ENCODE peak calls at places on chromosomes 3 and 15, in four cellular contexts. One of them, this sample, is unnamed. For H3K36me3 and H3K27me3, the result is how much of the 10 kb centered on the place peaks cover.

GRCh38 chr3:70829101-70829500 is 516.7 kb upstream of the MDFIC2 start:
- DNase-seq in MM.1S: no peak
- DNase-seq in uterus: no peak
- DNase-seq in cardiac muscle cell: peak
- DNase-seq in this sample: no peak

GRCh38 chr3:155242342-155242741 is 51.1 kb downstream of the STRIT1 start:
- DNase-seq in MM.1S: no peak
- DNase-seq in cardiac muscle cell: no peak
- DNase-seq in uterus: no peak
- DNase-seq in this sample: no peak

GRCh38 chr3:45516829-45517228 is 77.7 kb upstream of the LIMD1 start:
- DNase-seq in MM.1S: no peak
- DNase-seq in uterus: no peak
- DNase-seq in cardiac muscle cell: no peak
- DNase-seq in this sample: no peak

GRCh38 chr3:40782086-40782721 is 257.4 kb downstream of the ZNF621 start:
- DNase-seq in uterus: no peak
- DNase-seq in cardiac muscle cell: peak
- DNase-seq in MM.1S: no peak
- DNase-seq in this sample: peak

GRCh38 chr3:103794656-103795055 is 1359.8 kb downstream of the ZPLD1 start:
- DNase-seq in cardiac muscle cell: no peak
- DNase-seq in uterus: no peak
- DNase-seq in MM.1S: no peak
- DNase-seq in this sample: peak

GRCh38 chr15:40468850-40469249 is 1.9 kb upstream of the CHST14 start:
- DNase-seq in uterus: no peak
- DNase-seq in cardiac muscle cell: no peak
- DNase-seq in MM.1S: no peak
- DNase-seq in this sample: peak

GRCh38 chr3:185561958-185562357 is 9.6 kb upstream of the LIPH start:
- DNase-seq in MM.1S: no peak
- DNase-seq in cardiac muscle cell: no peak
- DNase-seq in uterus: no peak
- DNase-seq in this sample: no peak

GRCh38 chr15:75136758-75137157 is 64.9 kb upstream of the C15orf39 start:
- DNase-seq in uterus: no peak
- DNase-seq in MM.1S: no peak
- DNase-seq in cardiac muscle cell: no peak
- DNase-seq in this sample: no peak

GRCh38 chr3:37114251-37115145 is 59.9 kb downstream of the LRRFIP2 start:
- DNase-seq in cardiac muscle cell: peak
- DNase-seq in uterus: no peak
- DNase-seq in MM.1S: no peak
- DNase-seq in this sample: no peak

GRCh38 chr15:73727330-73728018 is 25.7 kb downstream of the INSYN1 start:
- DNase-seq in cardiac muscle cell: peak
- DNase-seq in MM.1S: no peak
- DNase-seq in uterus: no peak
- DNase-seq in this sample: no peak

GRCh38 chr3:45947361-45947760 is 4.1 kb downstream of the CXCR6 start:
- DNase-seq in MM.1S: no peak
- DNase-seq in cardiac muscle cell: no peak
- DNase-seq in uterus: no peak
- DNase-seq in this sample: no peak

GRCh38 chr15:51190424-51191068 is 95.8 kb upstream of the TNFAIP8L3 start:
- DNase-seq in MM.1S: no peak
- DNase-seq in uterus: no peak
- DNase-seq in cardiac muscle cell: no peak
- DNase-seq in this sample: no peak

GRCh38 chr3:41007399-41007798 is 191.9 kb upstream of the CTNNB1 start:
- DNase-seq in cardiac muscle cell: no peak
- DNase-seq in MM.1S: no peak
- DNase-seq in uterus: no peak
- DNase-seq in this sample: no peak

GRCh38 chr3:39000008-39000450 is 51.7 kb downstream of the SCN11A start:
- DNase-seq in uterus: no peak
- DNase-seq in MM.1S: peak
- DNase-seq in cardiac muscle cell: peak
- DNase-seq in this sample: peak

GRCh38 chr3:79203144-79203519 is 564.7 kb downstream of the ROBO1 start:
- DNase-seq in MM.1S: no peak
- DNase-seq in uterus: no peak
- DNase-seq in cardiac muscle cell: no peak
- DNase-seq in this sample: no peak

GRCh38 chr3:127157181-127157828 is 35.6 kb upstream of the PRR23E start:
- DNase-seq in cardiac muscle cell: no peak
- DNase-seq in uterus: peak
- DNase-seq in MM.1S: no peak
- DNase-seq in this sample: no peak

GRCh38 chr3:44887101-44887500 is 12.7 kb downstream of the TGM4 start:
- DNase-seq in cardiac muscle cell: no peak
- DNase-seq in MM.1S: no peak
- DNase-seq in uterus: no peak
- DNase-seq in this sample: no peak

GRCh38 chr3:195009607-195010006 is 261.4 kb downstream of the XXYLT1 start:
- DNase-seq in uterus: no peak
- DNase-seq in MM.1S: no peak
- DNase-seq in cardiac muscle cell: no peak
- DNase-seq in this sample: no peak

GRCh38 chr3:31920310-31920709 is 60.8 kb downstream of the OSBPL10 start:
- DNase-seq in uterus: no peak
- DNase-seq in cardiac muscle cell: no peak
- DNase-seq in MM.1S: no peak
- DNase-seq in this sample: no peak

GRCh38 chr3:36514171-36514570 is 133.9 kb downstream of the STAC start:
- DNase-seq in uterus: no peak
- DNase-seq in MM.1S: no peak
- DNase-seq in cardiac muscle cell: peak
- DNase-seq in this sample: no peak

GRCh38 chr3:181333394-181333793 is 343.9 kb upstream of the DNAJC19 start:
- DNase-seq in MM.1S: no peak
- DNase-seq in uterus: no peak
- DNase-seq in cardiac muscle cell: no peak
- DNase-seq in this sample: no peak

GRCh38 chr3:181330257-181330656 is 340.7 kb upstream of the DNAJC19 start:
- DNase-seq in MM.1S: no peak
- DNase-seq in cardiac muscle cell: no peak
- DNase-seq in uterus: no peak
- DNase-seq in this sample: no peak

GRCh38 chr3:181329024-181329423 is 339.5 kb upstream of the DNAJC19 start:
- DNase-seq in MM.1S: no peak
- DNase-seq in cardiac muscle cell: no peak
- DNase-seq in uterus: no peak
- DNase-seq in this sample: no peak

GRCh38 chr3:181327349-181327748 is 337.8 kb upstream of the DNAJC19 start:
- DNase-seq in uterus: no peak
- DNase-seq in cardiac muscle cell: no peak
- DNase-seq in MM.1S: no peak
- DNase-seq in this sample: no peak

DNA sequence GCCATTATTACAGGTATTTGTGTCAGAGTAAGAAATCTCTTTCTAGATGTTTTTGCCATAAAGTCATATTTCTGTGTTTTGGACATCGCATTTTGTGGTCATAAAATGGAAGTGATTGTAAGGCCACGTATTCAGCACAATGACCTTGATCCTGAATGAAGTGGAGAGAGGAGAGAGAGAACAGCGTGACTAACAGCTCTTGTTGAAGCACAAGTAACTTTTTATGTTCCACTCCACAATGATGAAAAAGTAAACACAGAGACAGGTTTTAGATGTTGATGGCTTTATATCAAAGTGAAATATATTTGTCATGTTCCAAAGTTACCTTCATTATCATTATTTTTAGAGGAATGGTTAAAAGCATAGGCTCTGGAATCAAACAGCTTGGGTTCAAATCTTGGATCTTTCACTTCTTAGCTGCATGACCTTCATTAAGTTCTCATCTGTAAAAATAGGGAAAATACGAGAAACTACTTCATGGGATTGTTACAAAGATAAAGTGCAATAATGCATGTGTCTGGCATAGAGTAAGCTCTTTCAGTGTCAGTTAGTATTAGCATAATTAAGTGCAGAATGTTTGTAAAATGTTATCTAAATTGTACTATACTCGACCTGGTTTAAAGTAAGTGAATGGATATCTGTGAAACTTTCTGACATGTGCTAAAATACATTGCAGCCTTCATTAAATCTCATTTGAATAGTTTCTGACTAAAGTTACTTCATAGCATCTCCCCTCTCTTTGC is 341.5 kb upstream of the DNAJC19 start:
- DNase-seq in cardiac muscle cell: no peak
- DNase-seq in MM.1S: no peak
- DNase-seq in uterus: no peak
- DNase-seq in this sample: no peak
- H3K36me3 ChIP-seq in cardiac muscle cell: under half
- H3K36me3 ChIP-seq in MM.1S: under half
- H3K36me3 ChIP-seq in uterus: under half
- H3K36me3 ChIP-seq in this sample: under half

GRCh38 chr15:85722374-85722773 is 72.4 kb downstream of the KLHL25 start:
- DNase-seq in cardiac muscle cell: no peak
- DNase-seq in MM.1S: no peak
- DNase-seq in uterus: no peak
- DNase-seq in this sample: no peak

GRCh38 chr15:85725564-85725963 is 69.2 kb downstream of the KLHL25 start:
- DNase-seq in uterus: no peak
- DNase-seq in MM.1S: no peak
- DNase-seq in cardiac muscle cell: no peak
- DNase-seq in this sample: no peak

GRCh38 chr15:85723960-85724945 is 70.5 kb downstream of the KLHL25 start:
- DNase-seq in MM.1S: no peak
- DNase-seq in uterus: no peak
- DNase-seq in cardiac muscle cell: no peak
- DNase-seq in this sample: no peak

GRCh38 chr15:85725019-85725418 is 69.7 kb downstream of the KLHL25 start:
- DNase-seq in MM.1S: no peak
- DNase-seq in cardiac muscle cell: peak
- DNase-seq in uterus: peak
- DNase-seq in this sample: no peak

DNA sequence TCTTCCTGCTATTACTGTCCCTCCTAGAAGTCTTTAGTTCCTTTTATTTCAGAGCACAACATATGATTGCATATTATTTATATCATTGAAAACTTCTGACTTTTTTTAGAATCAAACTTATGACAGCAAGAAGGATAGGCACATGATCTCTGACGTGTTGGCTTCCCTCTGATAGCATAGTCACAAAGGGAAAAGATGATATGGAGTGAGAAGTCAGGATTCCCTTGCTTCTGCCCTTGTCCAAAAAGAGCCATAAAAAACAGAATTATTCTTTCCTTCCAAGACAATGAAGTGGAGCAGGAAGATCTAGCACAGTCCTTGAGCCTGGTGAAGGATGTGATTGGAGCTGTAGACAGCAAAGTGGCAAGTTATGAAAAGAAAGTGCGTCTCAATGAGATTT is 71.9 kb downstream of the KLHL25 start:
- DNase-seq in cardiac muscle cell: no peak
- DNase-seq in uterus: no peak
- DNase-seq in MM.1S: no peak
- DNase-seq in this sample: no peak
- H3K4me3 ChIP-seq in cardiac muscle cell: no peak
- H3K4me3 ChIP-seq in uterus: no peak
- H3K4me3 ChIP-seq in MM.1S: no peak
- H3K4me3 ChIP-seq in this sample: no peak

GRCh38 chr15:101827257-101827656 is 15.3 kb downstream of the OR4F15 start:
- DNase-seq in uterus: no peak
- DNase-seq in MM.1S: no peak
- DNase-seq in cardiac muscle cell: no peak
- DNase-seq in this sample: no peak

DNA sequence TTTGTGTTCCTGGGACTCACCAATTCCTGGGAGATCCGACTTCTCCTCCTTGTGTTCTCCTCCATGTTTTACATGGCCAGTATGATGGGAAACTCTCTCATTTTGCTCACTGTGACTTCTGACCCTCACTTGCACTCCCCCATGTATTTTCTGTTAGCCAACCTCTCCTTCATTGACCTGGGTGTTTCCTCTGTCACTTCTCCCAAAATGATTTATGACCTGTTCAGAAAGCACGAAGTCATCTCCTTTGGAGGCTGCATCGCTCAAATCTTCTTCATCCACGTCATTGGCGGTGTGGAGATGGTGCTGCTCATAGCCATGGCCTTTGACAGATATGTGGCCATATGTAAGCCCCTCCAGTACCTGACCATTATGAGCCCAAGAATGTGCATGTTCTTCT is 16.8 kb downstream of the OR4F15 start:
- DNase-seq in cardiac muscle cell: no peak
- DNase-seq in MM.1S: no peak
- DNase-seq in uterus: no peak
- DNase-seq in this sample: no peak
- H3K27me3 ChIP-seq in cardiac muscle cell: under half
- H3K27me3 ChIP-seq in MM.1S: under half
- H3K27me3 ChIP-seq in uterus: under half
- H3K27me3 ChIP-seq in this sample: under half

GRCh38 chr3:184184546-184185234 is 1.3 kb upstream of the ABCF3 start:
- DNase-seq in MM.1S: no peak
- DNase-seq in uterus: no peak
- DNase-seq in cardiac muscle cell: no peak
- DNase-seq in this sample: no peak

GRCh38 chr3:184183679-184184078 is 2.3 kb upstream of the ABCF3 start:
- DNase-seq in cardiac muscle cell: no peak
- DNase-seq in uterus: no peak
- DNase-seq in MM.1S: no peak
- DNase-seq in this sample: no peak

GRCh38 chr3:184186184-184186901 is at the start of gene ABCF3:
- DNase-seq in MM.1S: no peak
- DNase-seq in uterus: peak
- DNase-seq in cardiac muscle cell: peak
- DNase-seq in this sample: peak

GRCh38 chr3:184186902-184187207 is 856 bp downstream of the ABCF3 start:
- DNase-seq in uterus: no peak
- DNase-seq in cardiac muscle cell: no peak
- DNase-seq in MM.1S: no peak
- DNase-seq in this sample: no peak

GRCh38 chr3:184185461-184186183 is 377 bp upstream of the ABCF3 start:
- DNase-seq in MM.1S: peak
- DNase-seq in cardiac muscle cell: peak
- DNase-seq in uterus: peak
- DNase-seq in this sample: peak
- H3K36me3 ChIP-seq in MM.1S: under half
- H3K36me3 ChIP-seq in cardiac muscle cell: half or more
- H3K36me3 ChIP-seq in uterus: under half
- H3K36me3 ChIP-seq in this sample: under half

This sample was measured in H7.